ENCODE peak calls at places on chromosomes 13 and 19, in four cellular contexts. T, L, Z and B are unnamed samples.

GRCh38 chr19:52585101-52585500 is 15.0 kb downstream of the ZNF701 start:
- DNase-seq in L (peak; percentile 34), Z (peak; percentile 21), T (no peak), B (no peak)

GRCh38 chr19:42563352-42564210 is 31.1 kb downstream of the CEACAM8 start:
- DNase-seq in Z (peak; percentile 68), T (peak; percentile 32), L (peak; percentile 61), B (peak; percentile 20)

GRCh38 chr13:94928127-94928526 is 215.8 kb upstream of the SOX21 start:
- DNase-seq in Z (no peak), L (no peak), T (no peak), B (no peak)

GRCh38 chr13:86757236-86757978 is 913.8 kb upstream of the SLITRK5 start:
- DNase-seq in L (peak; percentile 67), Z (no peak), T (no peak), B (no peak)

GRCh38 chr13:89925107-89925506 is 1422.4 kb upstream of the MIR17HG start:
- DNase-seq in Z (no peak), T (peak; percentile 60), L (no peak), B (peak; percentile 12)

GRCh38 chr13:44364601-44365000 is 9.0 kb upstream of the SERP2 start:
- DNase-seq in L (no peak), Z (peak; percentile 96), T (peak; percentile 68), B (peak; percentile 51)

GRCh38 chr19:42311612-42312160 is 1.4 kb upstream of the TMEM145 start:
- DNase-seq in Z (no peak), L (peak; percentile 53), T (no peak), B (no peak)

GRCh38 chr13:32001392-32001768 is 30.2 kb upstream of the FRY start:
- DNase-seq in L (peak; percentile 36), Z (peak; percentile 85), T (peak; percentile 65), B (peak; percentile 24)

GRCh38 chr19:2726904-2727639 is 5.9 kb upstream of the DIRAS1 start:
- DNase-seq in T (no peak), Z (peak; percentile 75), L (no peak), B (no peak)

GRCh38 chr19:1503925-1504430 is 8.8 kb downstream of the ADAMTSL5 start:
- DNase-seq in L (no peak), Z (no peak), T (no peak), B (no peak)
- H2AFZ ChIP-seq in L (no peak overlapping the region), Z (no peak overlapping the region), T (no peak overlapping the region), B (peak overlapping the region; percentile 74)

GRCh38 chr19:17411801-17412200 is 6.4 kb upstream of the BST2 start:
- DNase-seq in L (no peak), T (no peak), Z (no peak), B (no peak)
- H4K91ac ChIP-seq in L (no peak overlapping the region), T (peak overlapping the region; percentile 74), Z (peak overlapping the region; percentile 46), B (no peak overlapping the region)

DNA sequence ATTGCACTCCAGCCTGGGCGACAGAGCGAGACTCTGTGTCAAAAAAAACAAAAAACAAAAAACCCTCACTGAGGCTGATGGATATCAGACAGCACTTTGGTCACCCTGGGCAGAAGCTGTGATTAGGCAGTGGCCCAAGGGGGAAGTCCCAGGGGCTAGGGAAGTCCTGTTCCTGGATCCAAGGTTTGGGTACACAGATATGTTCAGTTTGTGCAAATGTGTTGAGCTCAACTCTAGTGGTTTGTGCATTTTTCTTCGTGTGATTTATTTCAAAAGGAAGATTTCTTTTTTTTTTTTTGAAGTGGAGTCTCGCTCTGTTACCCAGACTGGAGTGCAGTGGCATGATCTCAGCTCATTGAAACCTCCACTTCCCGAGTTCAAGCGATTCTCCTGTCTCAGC is 12.3 kb downstream of the MEF2B start:
- DNase-seq in L (no peak), T (no peak), Z (no peak), B (no peak)
- H2BK5ac ChIP-seq in L (no peak overlapping the region), T (no peak overlapping the region), Z (no peak overlapping the region), B (no peak overlapping the region)

DNA sequence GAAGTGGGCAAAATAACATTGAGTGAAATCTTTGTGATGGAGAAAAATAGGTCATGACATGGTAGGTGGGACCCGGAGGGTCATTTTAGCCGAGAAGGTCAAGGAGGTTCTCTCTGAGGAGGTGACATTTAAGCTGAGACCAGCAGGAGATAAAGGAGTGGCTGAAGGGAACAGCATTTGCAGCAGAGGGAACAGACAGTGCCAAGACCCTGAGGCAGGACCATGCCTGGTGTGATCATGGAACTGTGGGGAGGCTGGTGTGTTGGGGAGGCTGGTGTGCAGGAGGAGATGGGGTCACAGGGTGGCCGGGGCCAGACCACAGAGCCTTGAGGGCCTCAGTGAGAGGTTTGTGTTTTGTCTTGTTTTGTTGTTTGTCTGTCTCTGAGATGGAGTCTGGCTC is 59.4 kb upstream of the KLF2 start:
- DNase-seq in L (no peak), Z (no peak), T (no peak), B (no peak)
- H2AFZ ChIP-seq in L (no peak overlapping the region), Z (no peak overlapping the region), T (no peak overlapping the region), B (no peak overlapping the region)